ENCODE peak calls at places on chromosomes 4 and X, in ten cellular contexts. V, E, G, Y, R, O, L, W, B and A are unnamed samples.

GRCh38 chrX:68658530-68658929 is 11.1 kb downstream of the STARD8 start:
- DNase-seq in V (no peak), E (peak), G (peak), Y (no peak), R (no peak), O (no peak), L (no peak), W (no peak), B (no peak), A (no peak)

GRCh38 chrX:34559325-34559724 is 97.8 kb downstream of the TMEM47 start:
- DNase-seq in V (no peak), E (no peak), G (peak), Y (peak), R (no peak), O (no peak), L (no peak), W (no peak), B (no peak), A (no peak)

GRCh38 chrX:53442322-53442631 is 8.1 kb upstream of the HSD17B10 start:
- DNase-seq in V (no peak), E (no peak), G (no peak), Y (no peak), R (no peak), O (no peak), L (no peak), W (no peak), B (no peak), A (no peak)

GRCh38 chrX:1400731-1401471 is 9.0 kb upstream of the SLC25A6 start:
- DNase-seq in V (no peak), E (no peak), G (no peak), Y (no peak), R (no peak), O (no peak), L (no peak), W (no peak), B (no peak), A (no peak)

GRCh38 chr4:151567056-151567455 is 158.1 kb downstream of the FHIP1A start:
- DNase-seq in V (no peak), E (no peak), G (no peak), Y (no peak), R (no peak), O (no peak), L (no peak), W (no peak), B (no peak), A (no peak)

GRCh38 chrX:18871161-18871880 is 112.6 kb downstream of the PHKA2 start:
- DNase-seq in V (no peak), E (no peak), G (no peak), Y (peak), R (no peak), O (no peak), L (no peak), W (no peak), B (no peak), A (no peak)

GRCh38 chr4:162523171-162523570 is 359.4 kb upstream of the FSTL5 start:
- DNase-seq in V (no peak), E (no peak), G (no peak), Y (peak), R (no peak), O (no peak), L (no peak), W (no peak), B (no peak), A (peak)

GRCh38 chr4:2387205-2387604 is 31.2 kb downstream of the ZFYVE28 start:
- DNase-seq in V (no peak), E (no peak), G (no peak), Y (no peak), R (no peak), O (no peak), L (no peak), W (no peak), B (no peak), A (no peak)

GRCh38 chr4:81135501-81135900 is 79.5 kb downstream of the PRKG2 start:
- DNase-seq in V (no peak), E (no peak), G (no peak), Y (peak), R (no peak), O (no peak), L (no peak), W (no peak), B (no peak), A (no peak)

GRCh38 chr4:8198906-8199593 is at the start of gene SH3TC1:
- DNase-seq in V (peak), E (peak), G (peak), Y (peak), R (peak), O (peak), L (peak), W (peak), B (peak), A (peak)

GRCh38 chrX:152658302-152658701 is 20.6 kb downstream of the GABRQ start:
- DNase-seq in V (no peak), E (no peak), G (no peak), Y (no peak), R (no peak), O (no peak), L (no peak), W (no peak), B (no peak), A (no peak)

GRCh38 chrX:790780-791360 is 160.3 kb downstream of the SHOX start:
- DNase-seq in V (no peak), E (no peak), G (no peak), Y (no peak), R (no peak), O (no peak), L (no peak), W (no peak), B (no peak), A (no peak)

GRCh38 chr4:121198261-121198660 is 34.1 kb upstream of the TNIP3 start:
- DNase-seq in V (no peak), E (no peak), G (no peak), Y (peak), R (no peak), O (no peak), L (no peak), W (no peak), B (no peak), A (no peak)

GRCh38 chr4:155544547-155544946 is 122.1 kb upstream of the GUCY1A1 start:
- DNase-seq in V (no peak), E (no peak), G (peak), Y (no peak), R (no peak), O (no peak), L (no peak), W (no peak), B (no peak), A (no peak)

GRCh38 chr4:15882675-15883086 is 55.9 kb downstream of the FGFBP1 start:
- DNase-seq in V (peak), E (no peak), G (peak), Y (peak), R (peak), O (no peak), L (peak), W (peak), B (peak), A (peak)

GRCh38 chrX:150730719-150731118 is 37.5 kb downstream of the MTMR1 start:
- DNase-seq in V (no peak), E (no peak), G (peak), Y (no peak), R (no peak), O (no peak), L (no peak), W (peak), B (no peak), A (no peak)

GRCh38 chr4:1711055-1711905 is 839 bp downstream of the SLBP start:
- DNase-seq in V (no peak), E (peak), G (peak), Y (peak), R (no peak), O (no peak), L (no peak), W (peak), B (no peak), A (no peak)

GRCh38 chrX:88990882-88991582 is 244.0 kb downstream of the CPXCR1 start:
- DNase-seq in V (no peak), E (no peak), G (no peak), Y (no peak), R (no peak), O (no peak), L (no peak), W (no peak), B (no peak), A (no peak)

GRCh38 chr4:71209161-71209560 is 129.7 kb upstream of the SLC4A4 start:
- DNase-seq in V (no peak), E (no peak), G (peak), Y (peak), R (no peak), O (no peak), L (no peak), W (peak), B (no peak), A (no peak)

GRCh38 chrX:11499076-11500044 is 166.4 kb downstream of the ARHGAP6 start:
- DNase-seq in V (no peak), E (no peak), G (peak), Y (peak), R (peak), O (no peak), L (no peak), W (peak), B (no peak), A (no peak)

GRCh38 chrX:22742174-22742573 is 257.6 kb upstream of the DDX53 start:
- DNase-seq in V (no peak), E (no peak), G (peak), Y (peak), R (no peak), O (no peak), L (no peak), W (no peak), B (no peak), A (no peak)

GRCh38 chr4:139814285-139815015 is 148.8 kb downstream of the MGST2 start:
- DNase-seq in V (no peak), E (no peak), G (no peak), Y (peak), R (no peak), O (no peak), L (no peak), W (no peak), B (no peak), A (no peak)

GRCh38 chr4:86818845-86819244 is 30.3 kb downstream of the SLC10A6 start:
- DNase-seq in V (no peak), E (no peak), G (no peak), Y (no peak), R (no peak), O (no peak), L (no peak), W (no peak), B (no peak), A (no peak)